ENCODE peak calls at places on chromosomes 4 and X, in four cellular contexts. J, H, S and B are unnamed samples.

GRCh38 chr4:165803005-165803404 is 70.0 kb upstream of the TLL1 start:
- DNase-seq in J (no peak), H (no peak), S (no peak), B (no peak)

GRCh38 chr4:12852338-12853307 is 631.5 kb downstream of the RAB28 start:
- DNase-seq in J (no peak), H (no peak), S (peak), B (no peak)

GRCh38 chrX:68983004-68983857 is 154.4 kb downstream of the EFNB1 start:
- DNase-seq in J (no peak), H (no peak), S (no peak), B (peak)

GRCh38 chr4:85812776-85813175 is 337.8 kb downstream of the ARHGAP24 start:
- DNase-seq in J (no peak), H (no peak), S (peak), B (no peak)

GRCh38 chr4:6123976-6124375 is 76.4 kb downstream of the JAKMIP1 start:
- DNase-seq in J (no peak), H (no peak), S (no peak), B (no peak)

GRCh38 chr4:168167714-168168284 is 75.5 kb downstream of the ANXA10 start:
- DNase-seq in J (no peak), H (no peak), S (no peak), B (no peak)

GRCh38 chrX:16807548-16807947 is 21.3 kb downstream of the TXLNG start:
- DNase-seq in J (no peak), H (no peak), S (peak), B (peak)

GRCh38 chr4:185143596-185143969 is 517 bp downstream of the SLC25A4 start:
- DNase-seq in J (peak), H (peak), S (peak), B (peak)

GRCh38 chr4:188262464-188262863 is 123.2 kb downstream of the TRIML1 start:
- DNase-seq in J (no peak), H (no peak), S (no peak), B (no peak)

GRCh38 chrX:42131856-42132255 is 208.5 kb upstream of the CASK start:
- DNase-seq in J (no peak), H (no peak), S (no peak), B (no peak)

GRCh38 chrX:130330706-130331105 is 9.0 kb upstream of the SLC25A14 start:
- DNase-seq in J (peak), H (no peak), S (peak), B (peak)

GRCh38 chr4:168119100-168119499 is 26.8 kb downstream of the ANXA10 start:
- DNase-seq in J (no peak), H (no peak), S (no peak), B (no peak)

GRCh38 chr4:99013884-99014523 is 18.5 kb downstream of the METAP1 start:
- DNase-seq in J (no peak), H (no peak), S (no peak), B (no peak)

GRCh38 chrX:106692425-106693075 is 34.0 kb upstream of the RNF128 start:
- DNase-seq in J (no peak), H (no peak), S (no peak), B (no peak)

GRCh38 chr4:175536852-175537453 is 275.1 kb downstream of the GPM6A start:
- DNase-seq in J (no peak), H (no peak), S (peak), B (no peak)

GRCh38 chrX:153334654-153335295 is 822 bp downstream of the ZNF275 start:
- DNase-seq in J (no peak), H (no peak), S (no peak), B (no peak)